ENCODE peak calls at places on chromosome 20, in six cellular contexts. B, P, X, U, S and V are unnamed samples.

GRCh38 chr20:17796096-17796563 is 96.4 kb downstream of the BANF2 start:
- DNase-seq in B (peak), P (no peak), X (no peak), U (no peak), S (peak), V (peak)

GRCh38 chr20:58743076-58743566 is 50.5 kb downstream of the NPEPL1 start:
- DNase-seq in B (no peak), P (no peak), X (no peak), U (no peak), S (no peak), V (no peak)

GRCh38 chr20:60206259-60206658 is 248.0 kb downstream of the CDH26 start:
- DNase-seq in B (no peak), P (no peak), X (peak), U (peak), S (no peak), V (no peak)

GRCh38 chr20:37458761-37459160 is 62.3 kb upstream of the NNAT start:
- DNase-seq in B (no peak), P (no peak), X (no peak), U (no peak), S (no peak), V (no peak)

GRCh38 chr20:2858591-2858990 is 14.7 kb upstream of the PTPRA start:
- DNase-seq in B (no peak), P (no peak), X (no peak), U (no peak), S (no peak), V (no peak)

GRCh38 chr20:48205281-48205782 is 420.1 kb upstream of the SULF2 start:
- DNase-seq in B (no peak), P (no peak), X (no peak), U (no peak), S (no peak), V (no peak)

GRCh38 chr20:34907616-34908469 is 31.4 kb downstream of the ACSS2 start:
- DNase-seq in B (peak), P (no peak), X (peak), U (peak), S (peak), V (peak)

GRCh38 chr20:61954276-61955021 is 111.2 kb downstream of the TAF4 start:
- DNase-seq in B (no peak), P (no peak), X (no peak), U (peak), S (no peak), V (peak)

GRCh38 chr20:18284805-18285533 is 3.4 kb upstream of the ZNF133 start:
- DNase-seq in B (no peak), P (no peak), X (no peak), U (no peak), S (no peak), V (no peak)

GRCh38 chr20:10848810-10849370 is 175.1 kb upstream of the JAG1 start:
- DNase-seq in B (peak), P (no peak), X (peak), U (no peak), S (peak), V (peak)

GRCh38 chr20:10609276-10609675 is 64.5 kb downstream of the JAG1 start:
- DNase-seq in B (peak), P (no peak), X (no peak), U (no peak), S (peak), V (peak)

GRCh38 chr20:3080939-3081388 is 3.6 kb downstream of the AVP start:
- DNase-seq in B (peak), P (no peak), X (no peak), U (no peak), S (peak), V (peak)

GRCh38 chr20:48695738-48696137 is 132.1 kb downstream of the PREX1 start:
- DNase-seq in B (no peak), P (no peak), X (no peak), U (no peak), S (no peak), V (no peak)

GRCh38 chr20:6718660-6719059 is 48.8 kb upstream of the BMP2 start:
- DNase-seq in B (no peak), P (no peak), X (peak), U (no peak), S (no peak), V (no peak)

GRCh38 chr20:49562341-49563014 is 5.5 kb downstream of the PTGIS start:
- DNase-seq in B (peak), P (no peak), X (peak), U (no peak), S (no peak), V (peak)